ENCODE peak calls at places on chromosomes 2 and 18, in seven cellular contexts. C is tibial artery; V is nephron progenitor cell; S is spleen; J is NCI-H2081; P is fibroblast of mammary gland; M is activated T-cell treated with anti-CD3 and anti-CD28 coated beads, Interleukin-2, amount 50 U/mL, for 72 hours. I is an unnamed sample.

GRCh38 chr18:3498705-3499451 is 48.9 kb downstream of the TGIF1 start:
- DNase-seq in V (peak), P (peak), C (no peak), M (peak), S (peak), J (peak), I (no peak)

GRCh38 chr2:7974086-7974485 is 707.8 kb upstream of the ID2 start:
- DNase-seq in J (no peak), M (no peak), S (no peak), C (no peak), P (no peak), V (no peak), I (no peak)

GRCh38 chr2:20504174-20504573 is 57.3 kb downstream of the RHOB start:
- DNase-seq in V (no peak), J (no peak), P (no peak), M (no peak), S (no peak), C (no peak), I (no peak)

GRCh38 chr18:76340410-76340809 is 154.6 kb downstream of the ZNF516 start:
- DNase-seq in P (no peak), J (no peak), S (no peak), C (no peak), V (no peak), M (no peak), I (no peak)

GRCh38 chr2:127424598-127425379 is 6.6 kb downstream of the PROC start:
- DNase-seq in J (no peak), P (peak), S (no peak), M (no peak), V (no peak), C (no peak), I (no peak)

GRCh38 chr2:201196003-201196402 is 13.1 kb downstream of the CASP10 start:
- DNase-seq in P (no peak), V (no peak), S (no peak), C (no peak), M (no peak), J (no peak), I (no peak)

GRCh38 chr2:64797881-64798590 is 144.3 kb upstream of the SERTAD2 start:
- DNase-seq in J (peak), S (no peak), V (no peak), M (no peak), C (no peak), P (peak), I (peak)

GRCh38 chr2:102122115-102122514 is 20.4 kb upstream of the IL1R1 start:
- DNase-seq in S (no peak), V (no peak), P (peak), J (no peak), C (no peak), M (no peak), I (no peak)

GRCh38 chr2:99689135-99689742 is 199.4 kb upstream of the REV1 start:
- DNase-seq in C (no peak), J (no peak), V (peak), S (no peak), M (no peak), P (no peak), I (no peak)

GRCh38 chr18:3624818-3625716 is 175.1 kb downstream of the TGIF1 start:
- DNase-seq in M (peak), V (no peak), C (peak), J (no peak), P (peak), S (no peak), I (no peak)

GRCh38 chr2:126932966-126933555 is 34.4 kb downstream of the TEX51 start:
- DNase-seq in J (no peak), M (no peak), S (no peak), V (peak), P (no peak), C (no peak), I (no peak)

GRCh38 chr2:214104219-214104618 is 306.6 kb upstream of the VWC2L start:
- DNase-seq in J (no peak), M (no peak), V (no peak), S (no peak), C (no peak), P (no peak), I (peak)